ENCODE peak calls at places on chromosomes 2 and 18, in six cellular contexts. B, I, G, X, V and Q are unnamed samples.
A peak's percentile ranks its signal among the peaks of the same experiment; 100 is the strongest.

GRCh38 chr2:24153478-24153877 is 21.4 kb upstream of the FAM228A start:
- DNase-seq in X (no peak), I (no peak), B (no peak), V (no peak), G (no peak), Q (no peak)

GRCh38 chr2:144084114-144084661 is 435.7 kb downstream of the ZEB2 start:
- DNase-seq in V (no peak), G (peak; percentile 43), X (no peak), B (peak; percentile 68), I (no peak), Q (peak; percentile 63)

GRCh38 chr18:40962784-40963183 is 992.2 kb upstream of the PIK3C3 start:
- DNase-seq in X (no peak), I (no peak), V (no peak), B (no peak), G (peak; percentile 19), Q (peak; percentile 15)

GRCh38 chr18:6917082-6917481 is 187.6 kb downstream of the ARHGAP28 start:
- DNase-seq in X (no peak), G (no peak), V (peak; percentile 73), B (no peak), I (no peak), Q (no peak)

GRCh38 chr2:81481994-81482368 is 1177.4 kb upstream of the LRRTM1 start:
- DNase-seq in X (peak; percentile 3), G (no peak), V (peak; percentile 8), B (peak; percentile 1), I (no peak), Q (no peak)

GRCh38 chr2:230812041-230812440 is 52.7 kb upstream of the ITM2C start:
- DNase-seq in B (no peak), X (no peak), V (no peak), G (no peak), I (no peak), Q (no peak)

GRCh38 chr18:10232062-10232461 is 222.4 kb upstream of the APCDD1 start:
- DNase-seq in I (no peak), V (no peak), B (no peak), X (no peak), G (no peak), Q (peak; percentile 8)

GRCh38 chr2:109098921-109099273 is 30.1 kb upstream of the SH3RF3 start:
- DNase-seq in B (no peak), X (no peak), I (no peak), G (no peak), V (no peak), Q (no peak)

GRCh38 chr2:126761981-126762878 is 106.3 kb downstream of the GYPC start:
- DNase-seq in X (no peak), B (no peak), V (no peak), G (no peak), I (no peak), Q (no peak)

GRCh38 chr2:27667439-27667838 is 3.8 kb downstream of the SLC4A1AP start:
- DNase-seq in B (no peak), V (no peak), I (no peak), X (no peak), G (no peak), Q (no peak)

GRCh38 chr18:77208969-77209368 is 40.7 kb upstream of the GALR1 start:
- DNase-seq in G (peak; percentile 85), B (peak; percentile 63), I (no peak), V (no peak), X (no peak), Q (peak; percentile 26)

GRCh38 chr2:235852528-235852920 is 315.7 kb downstream of the GBX2 start:
- DNase-seq in B (no peak), V (peak; percentile 21), G (no peak), X (no peak), I (no peak), Q (no peak)

GRCh38 chr2:22037274-22037673 is 913.5 kb downstream of the TDRD15 start:
- DNase-seq in X (no peak), B (peak; percentile 18), G (no peak), V (no peak), I (no peak), Q (no peak)

GRCh38 chr2:128016620-128017019 is 11.2 kb downstream of the SAP130 start:
- DNase-seq in X (no peak), G (no peak), I (no peak), B (peak; percentile 39), V (no peak), Q (no peak)

GRCh38 chr18:9531791-9532410 is 56.6 kb downstream of the RALBP1 start:
- DNase-seq in G (no peak), B (no peak), X (no peak), I (no peak), V (peak; percentile 19), Q (no peak)

GRCh38 chr18:12904012-12904516 is 20.0 kb upstream of the PTPN2 start:
- DNase-seq in I (no peak), X (no peak), V (peak; percentile 8), B (peak; percentile 50), G (peak; percentile 82), Q (no peak)

GRCh38 chr2:70088508-70089219 is 1.4 kb downstream of the PCBP1 start:
- DNase-seq in G (no peak), X (no peak), B (no peak), V (peak; percentile 65), I (no peak), Q (no peak)
- H3K9ac ChIP-seq in G (peak overlapping the region; percentile 100), X (peak overlapping the region; percentile 99), B (peak overlapping the region; percentile 89), V (peak overlapping the region; percentile 99), I (peak overlapping the region; percentile 97), Q (peak overlapping the region; percentile 99)

GRCh38 chr2:176405477-176405876 is 136.2 kb downstream of the MTX2 start:
- DNase-seq in I (no peak), B (no peak), V (no peak), X (no peak), G (no peak), Q (no peak)

GRCh38 chr2:176413786-176414185 is 144.5 kb downstream of the MTX2 start:
- DNase-seq in B (no peak), G (no peak), I (no peak), V (no peak), X (no peak), Q (no peak)

GRCh38 chr2:176412136-176412535 is 142.9 kb downstream of the MTX2 start:
- DNase-seq in G (no peak), B (no peak), X (no peak), V (no peak), I (no peak), Q (no peak)

GRCh38 chr2:176407711-176408110 is 138.5 kb downstream of the MTX2 start:
- DNase-seq in B (no peak), I (no peak), G (no peak), X (no peak), V (no peak), Q (no peak)

DNA sequence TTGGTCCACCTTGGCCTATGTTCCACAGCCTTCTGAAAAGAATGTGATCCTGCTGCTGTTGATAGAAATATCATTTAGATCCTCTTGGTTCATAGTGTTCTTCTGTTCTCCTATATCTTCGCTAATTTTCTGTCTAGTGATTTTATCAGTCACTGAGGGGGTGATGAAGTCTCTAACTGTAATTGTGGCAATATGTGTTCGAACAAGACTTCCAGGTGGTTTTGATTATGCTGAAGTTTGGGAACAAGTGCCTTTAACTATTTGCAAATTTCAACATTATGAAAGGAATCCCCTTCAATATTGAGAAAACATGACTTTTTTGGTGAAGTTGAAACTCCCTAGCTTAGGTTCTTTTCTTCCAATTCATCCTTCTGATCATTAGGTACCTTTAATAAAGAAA is 140.4 kb downstream of the MTX2 start:
- DNase-seq in V (no peak), G (no peak), X (no peak), B (no peak), I (no peak), Q (peak; percentile 50)
- H3K9ac ChIP-seq in V (no peak overlapping the region), G (no peak overlapping the region), X (no peak overlapping the region), B (no peak overlapping the region), I (no peak overlapping the region), Q (no peak overlapping the region)

DNA sequence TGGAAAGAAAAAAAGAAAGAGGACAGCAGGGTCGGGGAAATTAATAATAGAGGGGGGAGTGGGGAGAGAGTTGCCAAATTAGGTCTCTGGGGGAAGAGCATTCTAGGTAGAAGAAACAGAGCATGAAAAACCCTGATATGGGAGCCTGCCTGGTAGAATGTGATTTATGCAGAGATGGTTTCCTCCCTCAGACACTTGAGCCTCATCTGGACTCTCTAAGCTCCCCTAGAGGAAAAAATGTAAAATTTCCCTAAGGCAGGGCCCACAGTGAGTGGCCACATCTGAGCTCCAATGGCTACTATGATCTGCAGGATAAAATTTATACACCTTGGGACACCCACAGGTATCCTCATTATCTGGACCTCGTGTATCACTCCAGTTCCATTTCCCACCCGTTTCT is 20.6 kb upstream of the EPAS1 start:
- DNase-seq in I (no peak), G (no peak), X (no peak), B (no peak), V (peak; percentile 32), Q (peak; percentile 31)
- H3K9ac ChIP-seq in I (no peak overlapping the region), G (no peak overlapping the region), X (no peak overlapping the region), B (no peak overlapping the region), V (no peak overlapping the region), Q (no peak overlapping the region)

GRCh38 chr2:160494243-160494642 is 636 bp upstream of the RBMS1 start:
- DNase-seq in G (peak; percentile 46), X (no peak), I (no peak), B (peak; percentile 47), V (no peak), Q (peak; percentile 54)
- H3K9ac ChIP-seq in G (peak overlapping the region; percentile 99), X (peak overlapping the region; percentile 62), I (peak overlapping the region; percentile 66), B (peak overlapping the region; percentile 41), V (peak overlapping the region; percentile 78), Q (peak overlapping the region; percentile 96)